ENCODE peak calls at places on chromosomes 2 and 18, in eight cellular contexts. E is lower lobe of right lung, O is LNCaP clone FGC, S is cardiac muscle cell, L is heart right ventricle, G is right lobe of liver, C is breast epithelium, N is fibroblast of pulmonary artery. V is an unnamed sample.

GRCh38 chr2:132438650-132439030 is 22.0 kb downstream of the GPR39 start:
- DNase-seq in E (no peak), O (no peak), S (peak), L (no peak), G (no peak), C (no peak), N (peak), V (peak)

GRCh38 chr18:48780151-48781001 is 170.4 kb downstream of the SMAD7 start:
- DNase-seq in E (peak), O (no peak), S (peak), L (no peak), G (peak), C (no peak), N (peak), V (no peak)

GRCh38 chr18:48408727-48409590 is at the start of gene ZBTB7C:
- DNase-seq in E (peak), O (no peak), S (peak), L (no peak), G (peak), C (no peak), N (no peak), V (peak)

GRCh38 chr2:101989740-101990460 is 1.9 kb upstream of the IL1R2 start:
- DNase-seq in E (no peak), O (no peak), S (no peak), L (no peak), G (no peak), C (no peak), N (no peak), V (no peak)

GRCh38 chr2:218746470-218746795 is 35.5 kb upstream of the CYP27A1 start:
- DNase-seq in E (no peak), O (no peak), S (no peak), L (no peak), G (no peak), C (no peak), N (no peak), V (no peak)

GRCh38 chr2:186052930-186053329 is 314.3 kb downstream of the FSIP2 start:
- DNase-seq in E (no peak), O (no peak), S (no peak), L (no peak), G (no peak), C (no peak), N (no peak), V (no peak)

GRCh38 chr2:100639588-100640195 is 76.9 kb downstream of the PDCL3 start:
- DNase-seq in E (no peak), O (no peak), S (no peak), L (no peak), G (no peak), C (no peak), N (no peak), V (no peak)

GRCh38 chr18:44197837-44198236 is 482.9 kb upstream of the SETBP1 start:
- DNase-seq in E (no peak), O (no peak), S (no peak), L (no peak), G (no peak), C (no peak), N (no peak), V (no peak)

GRCh38 chr18:13219576-13219975 is 1.0 kb downstream of the LDLRAD4 start:
- DNase-seq in E (no peak), O (no peak), S (no peak), L (no peak), G (no peak), C (no peak), N (no peak), V (no peak)

GRCh38 chr2:239811001-239811798 is 213.9 kb downstream of the NDUFA10 start:
- DNase-seq in E (no peak), O (no peak), S (peak), L (no peak), G (no peak), C (peak), N (no peak), V (no peak)
- H3K4me3 ChIP-seq in E (no peak), O (no peak), S (no peak), L (no peak), G (no peak), C (no peak), N (no peak), V (no peak)

DNA sequence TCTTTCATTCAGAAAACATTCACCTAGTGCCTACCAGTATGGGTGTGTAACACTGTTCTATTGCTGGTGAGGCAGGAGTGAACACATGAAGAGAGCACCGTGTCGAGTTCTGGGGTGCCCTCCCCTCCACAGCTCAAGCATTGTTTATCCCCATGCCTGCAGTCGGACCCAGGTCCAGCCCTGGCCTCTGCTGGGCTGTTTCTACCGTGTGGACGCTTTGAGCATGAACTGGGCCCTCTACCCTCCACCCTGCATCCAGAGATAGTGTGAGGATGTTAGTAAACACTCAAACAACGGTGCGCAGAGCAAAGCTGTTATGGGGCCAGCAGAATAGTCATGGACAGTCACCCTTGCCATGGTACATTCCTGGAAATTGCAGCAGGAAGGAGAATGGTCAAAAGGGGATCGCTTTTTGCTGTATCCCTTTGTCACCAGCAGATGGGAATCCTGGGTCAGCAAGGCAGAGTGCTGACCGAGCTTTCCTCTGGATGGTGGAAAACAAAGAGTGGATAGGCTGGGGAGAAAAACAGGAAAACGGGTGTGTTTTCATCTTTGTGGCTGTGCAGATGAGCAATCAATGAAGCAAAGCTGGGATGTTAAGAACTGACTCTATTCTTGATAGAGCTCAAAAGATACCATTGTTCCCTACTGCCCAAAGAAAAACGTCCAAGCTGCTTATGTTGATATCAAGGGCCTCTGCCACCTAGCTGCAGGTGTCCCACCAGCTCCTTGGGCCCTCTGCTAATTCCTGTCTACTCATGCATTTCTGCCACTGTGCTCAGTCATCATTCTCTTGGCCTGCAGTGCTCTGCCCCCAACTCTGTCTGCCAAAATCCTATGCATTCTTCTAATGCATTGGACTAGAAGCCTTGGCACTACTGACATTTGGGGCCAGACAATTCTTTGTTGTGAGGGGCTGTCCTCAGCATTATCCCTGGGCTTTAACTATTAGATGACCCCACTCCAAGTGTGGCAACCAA is 38.7 kb downstream of the REEP1 start:
- DNase-seq in E (no peak), O (no peak), S (peak), L (peak), G (no peak), C (no peak), N (peak), V (no peak)
- TF ChIP-seq CTCF in E (no peak), O (peak), S (peak), L (peak), G (peak), C (no peak), N (peak), V (peak)

DNA sequence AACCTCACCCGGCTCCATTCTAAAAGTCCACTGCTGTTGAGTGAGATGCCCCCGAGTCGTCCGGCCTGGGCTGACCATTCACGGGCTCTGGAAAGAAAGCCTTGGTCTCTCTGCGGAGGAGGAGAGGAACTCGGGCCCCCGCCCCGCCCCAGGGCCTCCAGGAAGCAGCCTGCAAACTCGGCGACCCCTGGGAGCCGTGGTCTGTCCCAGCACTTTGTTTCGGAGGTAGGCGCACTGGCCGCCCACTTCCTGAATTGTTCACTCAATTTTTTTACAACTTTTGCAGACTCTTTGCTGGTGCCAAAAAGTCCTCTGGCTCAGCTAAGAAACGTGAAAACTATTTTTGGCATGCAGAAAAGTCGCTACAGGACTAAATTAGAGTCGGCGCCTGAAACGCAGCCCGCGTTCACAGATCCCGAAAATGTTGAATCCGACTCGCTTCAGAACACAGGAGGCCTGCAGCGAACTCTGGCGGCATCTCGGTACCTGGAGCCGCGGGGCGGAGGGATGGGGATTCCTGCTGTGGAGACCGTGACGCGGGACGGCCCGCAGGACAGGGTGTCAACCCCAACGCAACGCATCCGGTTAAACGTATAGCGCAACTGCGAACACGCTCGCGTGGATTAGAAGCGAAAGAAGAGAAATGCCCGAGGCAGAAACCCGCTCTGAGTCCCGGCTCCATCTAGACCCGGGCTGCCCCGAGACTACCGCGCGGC is 1.5 kb downstream of the PXDN start:
- DNase-seq in E (peak), O (peak), S (peak), L (peak), G (peak), C (peak), N (peak), V (peak)
- H3K4me3 ChIP-seq in E (peak), O (peak), S (peak), L (peak), G (peak), C (peak), N (peak), V (peak)

GRCh38 chr18:14976736-14977430 is 228.9 kb downstream of the ANKRD30B start:
- DNase-seq in E (no peak), O (no peak), S (no peak), L (no peak), G (no peak), C (no peak), N (no peak), V (no peak)

GRCh38 chr18:14978191-14978590 is 230.2 kb downstream of the ANKRD30B start:
- DNase-seq in E (no peak), O (no peak), S (no peak), L (no peak), G (no peak), C (no peak), N (no peak), V (no peak)

GRCh38 chr18:14975431-14975830 is 227.5 kb downstream of the ANKRD30B start:
- DNase-seq in E (no peak), O (no peak), S (no peak), L (no peak), G (no peak), C (no peak), N (no peak), V (no peak)

GRCh38 chr18:14979875-14980274 is 231.9 kb downstream of the ANKRD30B start:
- DNase-seq in E (no peak), O (no peak), S (no peak), L (no peak), G (no peak), C (no peak), N (no peak), V (no peak)

GRCh38 chr18:14978962-14979535 is 231.1 kb downstream of the ANKRD30B start:
- DNase-seq in E (no peak), O (no peak), S (no peak), L (no peak), G (peak), C (no peak), N (no peak), V (no peak)
- TF ChIP-seq CTCF in E (peak), O (peak), S (no peak), L (no peak), G (peak), C (no peak), N (no peak), V (peak)

DNA sequence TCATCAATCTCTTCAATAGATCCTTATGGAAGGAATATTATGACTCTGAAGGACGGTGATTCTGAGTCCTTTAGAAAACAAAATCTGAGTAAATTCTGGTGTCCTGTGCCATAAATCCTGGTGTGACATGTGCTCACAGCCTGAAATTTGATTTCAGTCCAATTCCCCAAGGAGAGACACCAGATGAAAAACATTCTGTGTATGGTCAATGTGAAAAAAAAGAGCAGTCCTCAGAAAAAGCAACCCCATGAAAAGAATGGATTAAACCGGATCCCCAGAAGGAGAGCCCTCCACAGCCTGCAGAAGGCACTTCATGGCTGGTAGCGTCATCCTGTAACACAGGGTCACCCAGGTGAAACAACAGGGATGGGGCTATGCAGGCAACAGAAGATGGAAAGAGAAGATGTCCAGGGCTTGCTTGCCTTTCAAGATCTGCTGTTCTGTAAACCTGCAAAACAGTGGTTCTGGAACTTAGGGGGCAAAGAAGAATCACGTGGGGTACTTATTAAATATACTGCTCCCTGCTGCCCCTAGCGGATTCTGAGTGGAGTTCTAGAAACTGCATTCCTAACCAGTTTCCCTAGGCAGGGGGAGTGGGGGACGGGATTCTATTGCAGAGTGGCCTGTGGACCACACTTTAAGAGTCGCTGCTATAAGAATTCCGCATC is 118.8 kb upstream of the ARL5A start:
- DNase-seq in E (no peak), O (no peak), S (peak), L (peak), G (no peak), C (no peak), N (peak), V (peak)
- H3K4me3 ChIP-seq in E (peak), O (no peak), S (no peak), L (no peak), G (no peak), C (peak), N (no peak), V (no peak)

GRCh38 chr2:70140978-70141753 is 49.7 kb downstream of the C2orf42 start:
- DNase-seq in E (peak), O (peak), S (peak), L (peak), G (peak), C (peak), N (no peak), V (peak)
- TF ChIP-seq CTCF in E (peak), O (no peak), S (peak), L (no peak), G (peak), C (peak), N (peak), V (peak)

DNA sequence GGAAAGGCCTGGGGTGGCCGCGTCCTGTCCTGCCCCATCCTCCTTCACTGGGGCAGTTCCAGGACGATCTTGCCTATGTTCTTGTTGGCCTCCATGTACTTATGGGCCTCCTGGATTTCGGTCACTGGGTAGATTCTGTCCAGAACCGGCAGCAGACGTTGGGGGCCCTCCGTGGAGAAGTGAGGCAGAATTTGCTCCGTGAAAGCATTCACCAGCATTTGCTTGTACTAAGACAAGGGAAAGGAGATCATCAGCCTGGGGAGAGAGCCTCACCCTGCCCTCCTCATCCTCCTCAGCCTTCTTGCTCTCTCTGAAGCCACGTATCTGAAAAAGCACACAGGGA is 1.4 kb upstream of the SF3B6 start:
- DNase-seq in E (no peak), O (no peak), S (no peak), L (no peak), G (no peak), C (no peak), N (peak), V (no peak)
- H3K4me3 ChIP-seq in E (peak), O (peak), S (peak), L (no peak), G (peak), C (peak), N (peak), V (peak)